ENCODE peak calls at places on chromosomes 5 and 9, in four cellular contexts. O is activated naive CD8-positive, alpha-beta T cell treated with anti-CD3 and anti-CD28 coated beads, Interleukin-2, amount 50 U/mL, for 24 hours; D is stimulated activated naive CD8-positive, alpha-beta T cell treated with anti-CD3 and anti-CD28 coated beads, Interleukin-15, amount 100 ng/mL, for 72 hours; C is omental fat pad. I is an unnamed sample.

GRCh38 chr5:114153833-114154232 is 208.0 kb upstream of the KCNN2 start:
- ATAC-seq in C (no peak), O (no peak), D (no peak), I (no peak)

GRCh38 chr5:68196876-68197275 is 18.7 kb upstream of the PIK3R1 start:
- ATAC-seq in D (no peak), O (no peak), C (no peak), I (no peak)

GRCh38 chr9:126860757-126861466 is 473 bp downstream of the ZBTB34 start:
- ATAC-seq in D (peak), O (peak), C (peak), I (peak)

GRCh38 chr9:93600504-93600903 is 24.1 kb downstream of the PHF2 start:
- ATAC-seq in C (no peak), O (no peak), D (peak), I (peak)

GRCh38 chr5:124678478-124678877 is 68.0 kb downstream of the ZNF608 start:
- ATAC-seq in D (no peak), O (no peak), C (no peak), I (no peak)

GRCh38 chr5:108280248-108280647 is 101.7 kb downstream of the FBXL17 start:
- ATAC-seq in C (no peak), O (no peak), D (no peak), I (no peak)

GRCh38 chr5:57303985-57304384 is 130.1 kb downstream of the GPBP1 start:
- ATAC-seq in O (no peak), C (no peak), D (no peak), I (no peak)

GRCh38 chr5:112787896-112788295 is 50.2 kb downstream of the APC start:
- ATAC-seq in D (no peak), O (no peak), C (no peak), I (no peak)

GRCh38 chr5:170151105-170151831 is 45.6 kb downstream of the FOXI1 start:
- ATAC-seq in C (peak), O (no peak), D (no peak), I (no peak)

GRCh38 chr5:57976506-57976905 is 483.4 kb downstream of the PLK2 start:
- ATAC-seq in D (no peak), C (no peak), O (no peak), I (no peak)

GRCh38 chr5:15366676-15367391 is 133.1 kb upstream of the FBXL7 start:
- ATAC-seq in D (no peak), C (peak), O (no peak), I (no peak)

GRCh38 chr9:127741831-127742434 is 6.8 kb upstream of the TOR2A start:
- ATAC-seq in D (no peak), O (no peak), C (peak), I (peak)

GRCh38 chr5:107670028-107670926 is 460 bp downstream of the EFNA5 start:
- ATAC-seq in O (peak), D (peak), C (no peak), I (no peak)

GRCh38 chr9:35908484-35909125 is 685 bp upstream of the SPAAR start:
- ATAC-seq in C (no peak), D (no peak), O (no peak), I (no peak)

GRCh38 chr5:64796301-64796700 is 27.6 kb downstream of the CWC27 start:
- ATAC-seq in D (no peak), O (no peak), C (no peak), I (no peak)

GRCh38 chr5:96901841-96902240 is 25.5 kb downstream of the ERAP2 start:
- ATAC-seq in O (no peak), C (no peak), D (no peak), I (no peak)

GRCh38 chr5:139845846-139846681 is 50.5 kb downstream of the PSD2 start:
- ATAC-seq in C (no peak), D (no peak), O (no peak), I (no peak)

GRCh38 chr5:65823820-65824445 is 101.9 kb downstream of the NLN start:
- ATAC-seq in D (no peak), O (no peak), C (no peak), I (no peak)

GRCh38 chr5:56677693-56678092 is 137.7 kb upstream of the MAP3K1 start:
- ATAC-seq in D (no peak), O (no peak), C (no peak), I (no peak)

GRCh38 chr5:133928690-133929393 is 39.6 kb downstream of the C5orf15 start:
- ATAC-seq in C (no peak), D (no peak), O (no peak), I (peak)

GRCh38 chr5:57776035-57776434 is 293.4 kb upstream of the ACTBL2 start:
- ATAC-seq in O (no peak), C (no peak), D (no peak), I (no peak)

GRCh38 chr5:139903450-139903804 is 107.8 kb downstream of the PSD2 start:
- ATAC-seq in C (no peak), D (no peak), O (no peak), I (no peak)

GRCh38 chr5:181198905-181199519 is 6.0 kb downstream of the TRIM7 start:
- ATAC-seq in O (no peak), C (no peak), D (no peak), I (no peak)

GRCh38 chr9:114131808-114132549 is 23.4 kb upstream of the COL27A1 start:
- ATAC-seq in C (no peak), D (no peak), O (no peak), I (no peak)

GRCh38 chr5:106076655-106077054 is 1594.1 kb downstream of the EFNA5 start:
- ATAC-seq in C (no peak), O (no peak), D (peak), I (peak)

GRCh38 chr5:151619812-151620462 is 28.8 kb upstream of the FAT2 start:
- ATAC-seq in O (no peak), C (no peak), D (no peak), I (no peak)

GRCh38 chr5:130337179-130337888 is 433.1 kb downstream of the CHSY3 start:
- ATAC-seq in D (no peak), O (no peak), C (peak), I (no peak)

GRCh38 chr9:131036529-131037335 is 27.8 kb downstream of the LAMC3 start:
- ATAC-seq in O (no peak), C (no peak), D (no peak), I (no peak)

I was measured in activated T-helper 17 cell treated with anti-CD3 and anti-CD28 coated beads, Interleukin-2, amount 50 U/mL, for 72 hours.